ENCODE peak calls at places on chromosomes 4 and X, in seven cellular contexts. N, C, K, J, E, G and H are unnamed samples.

GRCh38 chr4:8214091-8214490 is 15.0 kb downstream of the SH3TC1 start:
- DNase-seq in N (no peak), C (no peak), K (no peak), J (no peak), E (no peak), G (no peak), H (no peak)

GRCh38 chr4:87428979-87429378 is 6.6 kb downstream of the NUDT9 start:
- DNase-seq in N (no peak), C (no peak), K (no peak), J (no peak), E (no peak), G (no peak), H (no peak)

GRCh38 chr4:173325007-173325736 is 9.0 kb downstream of the HMGB2 start:
- DNase-seq in N (no peak), C (no peak), K (no peak), J (no peak), E (no peak), G (no peak), H (no peak)

GRCh38 chr4:7320413-7320812 is 114.3 kb downstream of the PSAPL1 start:
- DNase-seq in N (no peak), C (no peak), K (no peak), J (no peak), E (no peak), G (no peak), H (no peak)

GRCh38 chr4:160129439-160129838 is 1026.6 kb downstream of the RAPGEF2 start:
- DNase-seq in N (no peak), C (no peak), K (no peak), J (no peak), E (no peak), G (peak; percentile 27), H (peak; percentile 59)

GRCh38 chrX:12411831-12412230 is 273.6 kb downstream of the FRMPD4 start:
- DNase-seq in N (no peak), C (no peak), K (no peak), J (no peak), E (no peak), G (no peak), H (no peak)

GRCh38 chr4:139875456-139875855 is 209.8 kb downstream of the MGST2 start:
- DNase-seq in N (no peak), C (no peak), K (no peak), J (peak; percentile 54), E (no peak), G (no peak), H (no peak)

GRCh38 chrX:103063918-103064434 is at the start of gene BEX1:
- DNase-seq in N (no peak), C (peak; percentile 76), K (no peak), J (no peak), E (no peak), G (no peak), H (no peak)

GRCh38 chrX:136586386-136586785 is 54.4 kb downstream of the VGLL1 start:
- DNase-seq in N (no peak), C (no peak), K (peak; percentile 4), J (no peak), E (no peak), G (no peak), H (no peak)

GRCh38 chr4:108247511-108248088 is 78.9 kb upstream of the LEF1 start:
- DNase-seq in N (no peak), C (no peak), K (no peak), J (peak; percentile 72), E (no peak), G (no peak), H (peak; percentile 61)

GRCh38 chr4:109462297-109462696 is 28.7 kb downstream of the SEC24B start:
- DNase-seq in N (no peak), C (no peak), K (no peak), J (no peak), E (no peak), G (no peak), H (no peak)

GRCh38 chr4:144174401-144175067 is 34.0 kb upstream of the GYPA start:
- DNase-seq in N (peak; percentile 13), C (no peak), K (no peak), J (peak; percentile 30), E (no peak), G (peak; percentile 45), H (peak; percentile 34)

GRCh38 chr4:105186701-105187158 is 40.1 kb downstream of the TET2 start:
- DNase-seq in N (no peak), C (no peak), K (no peak), J (no peak), E (no peak), G (no peak), H (no peak)

GRCh38 chr4:75786938-75787337 is 62.6 kb downstream of the USO1 start:
- DNase-seq in N (no peak), C (no peak), K (no peak), J (no peak), E (no peak), G (no peak), H (no peak)

GRCh38 chr4:150256841-150257273 is 178.6 kb downstream of the DCLK2 start:
- DNase-seq in N (no peak), C (no peak), K (no peak), J (no peak), E (no peak), G (no peak), H (no peak)

GRCh38 chr4:88758264-88758663 is 60.6 kb upstream of the NAP1L5 start:
- DNase-seq in N (no peak), C (no peak), K (no peak), J (no peak), E (no peak), G (no peak), H (peak; percentile 38)

GRCh38 chr4:73139991-73140390 is 70.5 kb upstream of the COX18 start:
- DNase-seq in N (no peak), C (no peak), K (no peak), J (no peak), E (no peak), G (no peak), H (no peak)